ENCODE peak calls at places on chromosomes 16 and 17, in four cellular contexts. S is HepG2, T is GM12891, P is K562. E is an unnamed sample.

GRCh38 chr17:82655523-82655922 is 7.3 kb upstream of the WDR45B start:
- DNase-seq in S (no peak), T (no peak), P (no peak), E (no peak)

GRCh38 chr17:75845058-75845711 is 981 bp upstream of the UNC13D start:
- DNase-seq in T (peak; percentile 96), P (peak; percentile 93), S (peak; percentile 86), E (peak; percentile 96)

GRCh38 chr17:40209404-40210093 is 9.6 kb upstream of the WIPF2 start:
- DNase-seq in P (no peak), T (no peak), S (no peak), E (no peak)

GRCh38 chr17:48003686-48004120 is 32.8 kb downstream of the CDK5RAP3 start:
- DNase-seq in P (no peak), T (no peak), S (no peak), E (no peak)

GRCh38 chr17:66637491-66637890 is 197.4 kb upstream of the CACNG5 start:
- DNase-seq in T (no peak), P (no peak), S (no peak), E (no peak)

GRCh38 chr17:18069101-18069500 is 18.6 kb upstream of the DRG2 start:
- DNase-seq in S (no peak), P (no peak), T (no peak), E (no peak)

GRCh38 chr17:16255481-16255901 is 38.5 kb downstream of the PIGL start:
- DNase-seq in S (peak; percentile 22), P (no peak), T (no peak), E (no peak)

GRCh38 chr16:29321585-29321984 is 84.9 kb downstream of the NPIPB11 start:
- DNase-seq in T (no peak), S (peak; percentile 95), P (no peak), E (no peak)

GRCh38 chr16:66211651-66212050 is 154.8 kb upstream of the CDH5 start:
- DNase-seq in S (no peak), P (no peak), T (no peak), E (no peak)

GRCh38 chr16:85626191-85626951 is 13.2 kb downstream of the GSE1 start:
- DNase-seq in S (no peak), P (no peak), T (no peak), E (no peak)

GRCh38 chr17:9478889-9479288 is 96.7 kb downstream of the STX8 start:
- DNase-seq in P (no peak), T (no peak), S (no peak), E (no peak)

GRCh38 chr16:47234-47633 is 6.2 kb downstream of the POLR3K start:
- DNase-seq in T (no peak), S (no peak), P (no peak), E (no peak)

GRCh38 chr17:65556014-65556909 is 5.2 kb downstream of the AXIN2 start:
- DNase-seq in T (peak; percentile 55), P (peak; percentile 64), S (peak; percentile 82), E (peak; percentile 43)

GRCh38 chr17:3724373-3725077 is 822 bp downstream of the HASPIN start:
- DNase-seq in P (no peak), T (no peak), S (no peak), E (no peak)

GRCh38 chr16:49776085-49776501 is 79.8 kb downstream of the ZNF423 start:
- DNase-seq in S (no peak), P (no peak), T (no peak), E (no peak)

GRCh38 chr17:36507266-36507665 is 20.8 kb downstream of the ZNHIT3 start:
- DNase-seq in P (no peak), S (no peak), T (no peak), E (no peak)

DNA sequence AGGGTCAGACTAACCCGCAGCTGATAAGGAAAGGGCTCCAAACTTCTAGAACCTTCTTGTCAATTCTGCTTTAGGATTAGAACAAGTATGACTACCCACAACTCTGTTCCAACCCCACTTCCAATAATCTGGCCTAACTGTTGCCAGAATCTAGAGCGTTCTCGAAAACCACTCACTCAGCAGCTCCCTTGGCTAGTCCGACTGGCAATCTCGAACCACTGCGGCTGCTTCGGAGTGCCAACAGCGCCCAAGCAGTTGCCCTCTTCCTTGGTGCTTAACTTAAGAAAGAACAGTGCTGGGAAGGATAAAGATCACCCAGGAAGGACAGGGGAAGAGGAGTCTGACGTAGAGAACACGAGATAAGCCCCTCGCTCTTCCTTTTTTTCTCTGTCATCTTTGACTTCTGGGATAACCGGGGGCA is 818 bp downstream of the DNAJC7 start:
- DNase-seq in T (no peak), S (no peak), P (no peak), E (no peak)
- TF ChIP-seq TAF1 in T (no peak), S (no peak), P (no peak), E (no peak)

DNA sequence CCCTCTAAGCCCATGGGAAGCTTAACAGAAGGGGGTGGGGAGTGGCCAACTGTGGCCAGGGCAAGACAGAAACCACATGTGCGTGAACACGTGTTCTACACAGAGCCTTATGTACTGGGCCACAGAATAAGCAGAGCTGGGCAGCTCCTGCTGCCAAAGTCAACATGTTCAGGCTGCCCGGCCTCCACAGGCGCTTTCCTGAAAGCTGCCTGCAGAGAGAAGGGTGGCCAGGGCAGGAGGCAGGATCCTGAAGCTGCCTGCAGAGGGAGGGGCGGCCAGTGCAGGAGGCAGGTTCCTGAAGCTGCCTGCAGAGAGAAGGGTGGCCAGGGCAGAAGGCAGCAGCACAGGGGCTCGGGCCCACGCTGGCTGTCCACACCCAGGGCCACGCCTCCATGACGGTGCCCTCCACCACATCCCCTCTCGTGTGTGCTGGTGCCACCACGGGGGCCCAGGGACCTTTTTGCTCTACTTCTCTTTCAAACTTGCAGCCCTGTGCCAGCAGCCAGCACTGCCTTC is 79.5 kb downstream of the ANKRD11 start:
- DNase-seq in P (no peak), S (peak; percentile 34), T (no peak), E (no peak)
- TF ChIP-seq POLR2AphosphoS5 in P (no peak), S (no peak), T (no peak), E (no peak)

GRCh38 chr16:3444032-3444388 is 530 bp downstream of the NAA60 start:
- DNase-seq in P (no peak), T (no peak), S (peak; percentile 72), E (no peak)

GRCh38 chr16:3439637-3440036 is 3.7 kb downstream of the ZNF597 start:
- DNase-seq in T (no peak), S (no peak), P (no peak), E (no peak)

DNA sequence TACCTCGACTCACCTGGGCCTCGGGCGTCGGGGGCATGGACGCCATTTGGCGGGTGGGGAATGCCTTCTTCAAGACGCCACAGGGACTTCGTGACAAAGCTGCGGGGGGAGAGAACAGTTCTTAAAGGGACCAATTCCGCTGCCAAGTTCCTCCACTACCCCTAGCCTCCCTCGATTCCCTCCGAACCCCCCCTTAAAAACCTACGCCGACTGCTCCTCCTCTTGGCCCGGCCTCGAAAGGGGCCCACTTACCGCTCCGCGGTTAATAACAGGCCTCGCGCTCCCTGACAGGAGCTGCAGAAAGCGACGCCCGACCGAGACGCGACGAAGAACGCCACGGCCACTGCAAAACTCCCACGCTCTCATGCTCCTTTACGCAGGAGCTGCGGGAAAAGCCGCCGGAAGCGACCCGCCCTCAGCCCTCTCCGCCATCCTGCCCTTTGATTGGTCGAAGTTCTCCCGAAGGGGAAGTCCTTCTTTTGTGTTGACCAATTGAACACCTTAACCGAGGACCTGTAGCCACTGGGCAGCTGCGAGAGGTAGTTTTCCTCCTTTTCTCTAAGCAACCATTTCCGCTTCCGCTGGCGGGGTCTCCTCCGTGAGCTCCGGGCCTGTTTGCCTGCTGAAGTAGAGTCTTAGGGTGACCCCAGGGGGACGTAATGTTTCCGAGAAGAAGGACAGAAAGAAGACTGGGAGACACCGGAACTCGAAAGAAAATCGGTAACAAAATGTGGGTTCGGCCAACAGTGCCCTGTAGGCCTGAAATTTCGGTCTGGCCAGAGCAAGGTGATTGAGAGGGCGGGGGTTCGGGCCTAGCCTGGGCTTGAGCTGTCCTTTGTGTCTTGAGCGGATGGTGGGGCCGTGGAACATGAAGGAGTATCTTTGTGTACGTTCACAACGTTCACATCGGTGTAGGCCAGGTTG is at the start of the genes NAA60 and ZNF597:
- DNase-seq in P (peak; percentile 81), S (peak; percentile 93), T (peak; percentile 58), E (peak; percentile 65)
- TF ChIP-seq POLR2A in P (no peak), S (peak; percentile 69), T (peak; percentile 12), E (peak; percentile 77)

DNA sequence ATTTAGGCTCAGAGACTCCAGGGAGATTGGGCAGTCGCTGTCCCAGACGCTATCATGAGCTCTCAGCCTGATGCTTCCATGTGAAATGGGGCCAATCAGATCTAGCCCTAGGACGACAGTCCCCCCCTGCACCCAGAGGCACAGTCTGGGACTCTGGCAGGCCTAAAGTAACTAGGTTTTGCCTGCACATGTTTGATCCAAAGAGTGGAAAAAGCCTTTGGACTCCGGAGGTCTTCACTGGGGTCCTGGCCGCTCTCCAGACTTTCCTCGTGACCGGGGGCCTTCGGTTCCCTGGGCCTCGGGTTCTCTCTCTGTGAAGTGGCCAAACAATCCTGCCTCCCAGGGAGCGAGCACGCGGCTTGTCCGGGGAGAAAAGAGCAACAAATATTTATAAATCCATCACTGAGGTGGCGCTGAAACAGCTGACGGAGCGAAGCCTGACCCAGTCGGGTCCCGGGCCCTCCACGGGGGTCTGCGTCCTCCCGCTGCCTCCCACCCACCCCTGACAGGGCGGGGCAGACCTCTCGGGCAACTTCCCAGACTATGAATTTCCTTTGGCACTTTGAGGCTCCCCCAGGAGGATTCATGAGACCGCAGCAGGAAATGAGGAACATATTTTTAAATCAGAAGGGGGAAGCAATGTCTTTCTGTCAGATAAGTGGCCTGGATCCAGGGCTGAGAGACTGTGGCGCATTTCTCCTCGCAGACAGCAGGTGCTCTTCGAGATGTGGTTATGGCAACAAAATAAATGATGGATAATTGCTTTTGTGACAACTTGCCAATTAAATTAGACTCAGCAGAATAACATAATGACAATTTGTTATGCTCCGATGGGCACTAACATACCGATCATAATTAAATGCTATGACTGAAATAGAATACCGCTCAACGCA is 38.9 kb downstream of the MRPS23 start:
- DNase-seq in T (no peak), S (peak; percentile 25), P (no peak), E (no peak)
- TF ChIP-seq TAF1 in T (no peak), S (no peak), P (no peak), E (no peak)